ENCODE peak calls at places on chromosomes 5 and 9, in nine cellular contexts. E, J, V, P, A, L, S, X and C are unnamed samples.

GRCh38 chr5:140148508-140148907 is 22.8 kb downstream of the IGIP start:
- DNase-seq in E (no peak), J (no peak), V (no peak), P (no peak), A (peak; percentile 86), L (no peak), S (no peak), X (no peak), C (no peak)

GRCh38 chr9:126070071-126070470 is 256.6 kb upstream of the MVB12B start:
- DNase-seq in E (no peak), J (no peak), V (no peak), P (no peak), A (no peak), L (no peak), S (no peak), X (no peak), C (no peak)

GRCh38 chr5:172141949-172142319 is 46.1 kb downstream of the STK10 start:
- DNase-seq in E (no peak), J (no peak), V (no peak), P (no peak), A (no peak), L (no peak), S (no peak), X (no peak), C (no peak)

GRCh38 chr5:133273661-133274596 is 222.1 kb downstream of the HSPA4 start:
- DNase-seq in E (no peak), J (peak; percentile 6), V (no peak), P (peak; percentile 10), A (no peak), L (no peak), S (no peak), X (no peak), C (no peak)

GRCh38 chr5:133925866-133926488 is 42.4 kb downstream of the C5orf15 start:
- DNase-seq in E (no peak), J (peak; percentile 73), V (no peak), P (no peak), A (no peak), L (no peak), S (no peak), X (no peak), C (no peak)

GRCh38 chr9:123348317-123348992 is 7.5 kb upstream of the CRB2 start:
- DNase-seq in E (no peak), J (no peak), V (no peak), P (no peak), A (no peak), L (no peak), S (no peak), X (no peak), C (no peak)

GRCh38 chr5:4058899-4059298 is 463.3 kb downstream of the IRX1 start:
- DNase-seq in E (no peak), J (no peak), V (no peak), P (no peak), A (peak; percentile 40), L (no peak), S (no peak), X (no peak), C (no peak)

GRCh38 chr5:135251099-135251498 is 147.9 kb downstream of the MACROH2A1 start:
- DNase-seq in E (no peak), J (no peak), V (peak; percentile 29), P (no peak), A (peak; percentile 10), L (peak; percentile 44), S (no peak), X (no peak), C (no peak)

GRCh38 chr9:86034863-86035734 is 64.3 kb downstream of the GOLM1 start:
- DNase-seq in E (no peak), J (peak; percentile 42), V (no peak), P (no peak), A (peak; percentile 68), L (no peak), S (peak; percentile 50), X (peak; percentile 27), C (no peak)

GRCh38 chr9:134570726-134571325 is 70.8 kb upstream of the COL5A1 start:
- DNase-seq in E (no peak), J (no peak), V (peak; percentile 39), P (peak; percentile 2), A (no peak), L (no peak), S (peak; percentile 3), X (no peak), C (no peak)

GRCh38 chr9:129398101-129398795 is 220.2 kb upstream of the IER5L start:
- DNase-seq in E (no peak), J (no peak), V (peak; percentile 54), P (no peak), A (no peak), L (peak; percentile 39), S (no peak), X (no peak), C (no peak)

GRCh38 chr9:95107976-95108375 is 209.5 kb downstream of the FANCC start:
- DNase-seq in E (no peak), J (no peak), V (peak; percentile 31), P (no peak), A (no peak), L (no peak), S (no peak), X (no peak), C (no peak)

GRCh38 chr9:123997665-123998277 is 13.8 kb upstream of the LHX2 start:
- DNase-seq in E (no peak), J (no peak), V (peak; percentile 84), P (peak; percentile 44), A (peak; percentile 54), L (peak; percentile 84), S (peak; percentile 49), X (peak; percentile 62), C (no peak)

GRCh38 chr9:70504814-70505213 is 90.4 kb upstream of the KLF9 start:
- DNase-seq in E (no peak), J (no peak), V (no peak), P (no peak), A (no peak), L (no peak), S (no peak), X (no peak), C (no peak)

DNA sequence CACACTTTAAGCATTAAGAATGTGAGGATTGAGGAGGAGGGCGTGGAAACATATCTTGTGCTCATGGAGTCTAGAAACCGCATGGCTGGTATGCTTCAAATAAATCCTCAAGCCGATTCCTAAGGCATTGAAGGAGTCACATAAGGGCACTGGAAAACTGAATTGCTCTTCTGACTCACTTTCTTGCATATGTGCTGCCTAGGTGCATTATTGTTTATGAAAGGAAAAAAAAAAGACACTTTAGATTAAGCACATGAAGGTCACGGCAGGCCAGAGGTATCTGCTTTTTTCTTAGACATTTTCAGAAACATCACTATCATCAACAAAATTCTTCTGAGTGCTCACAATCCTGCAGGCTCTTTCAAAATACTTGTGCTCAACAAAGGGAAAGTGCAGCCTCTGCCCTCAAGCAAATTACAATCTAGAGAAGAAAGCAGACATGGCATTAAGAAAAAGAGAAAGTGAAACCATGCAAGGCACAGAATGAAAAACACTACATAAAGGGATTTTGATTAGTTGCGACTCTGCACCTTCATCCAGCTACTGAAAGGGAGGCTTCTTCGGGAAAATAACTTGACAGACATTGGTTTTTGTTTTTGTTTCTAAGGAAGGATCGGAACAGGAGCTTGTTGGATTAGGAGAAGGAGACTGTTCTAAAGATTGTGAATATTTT is 2117.6 kb downstream of the MAT2B start:
- DNase-seq in E (no peak), J (no peak), V (no peak), P (no peak), A (no peak), L (no peak), S (no peak), X (peak; percentile 52), C (no peak)
- H3K9me3 ChIP-seq in E (no peaks in the 10 kb centered on the region), J (no peaks in the 10 kb centered on the region), V (no peaks in the 10 kb centered on the region), P (no peaks in the 10 kb centered on the region), A (no peaks in the 10 kb centered on the region), L (no peaks in the 10 kb centered on the region), S (no peaks in the 10 kb centered on the region), X (no peaks in the 10 kb centered on the region), C (no peaks in the 10 kb centered on the region)

DNA sequence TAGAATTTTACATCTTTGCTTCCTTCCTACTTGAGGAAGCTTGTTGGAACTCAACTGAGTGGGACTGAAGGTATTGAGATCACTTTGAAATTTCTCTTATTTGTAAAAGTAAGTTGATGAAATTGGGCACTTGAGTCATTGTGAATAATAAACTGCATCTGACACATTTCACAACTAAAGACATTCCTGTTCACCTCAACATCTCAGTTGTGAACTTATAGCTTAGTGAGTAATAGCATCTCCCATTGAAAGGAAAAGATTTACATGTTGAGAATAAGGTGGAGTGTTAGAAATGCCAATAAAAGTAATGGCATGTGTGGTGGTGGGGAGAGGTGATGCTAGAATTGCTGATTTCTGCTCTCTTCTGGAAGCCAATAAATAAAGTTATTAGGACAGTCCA is 145.0 kb downstream of the SLC24A2 start:
- DNase-seq in E (no peak), J (no peak), V (no peak), P (no peak), A (no peak), L (no peak), S (no peak), X (no peak), C (no peak)
- H3K27ac ChIP-seq in E (no peak overlapping the region), J (no peak overlapping the region), V (no peak overlapping the region), P (no peak overlapping the region), A (no peak overlapping the region), L (no peak overlapping the region), S (no peak overlapping the region), X (no peak overlapping the region), C (no peak overlapping the region)

GRCh38 chr5:115831163-115831768 is 10.1 kb downstream of the ATG12 start:
- DNase-seq in E (peak; percentile 31), J (peak; percentile 66), V (no peak), P (peak; percentile 17), A (no peak), L (no peak), S (no peak), X (peak; percentile 15), C (no peak)
- TF ChIP-seq CTCF in E (peak; percentile 70), J (peak; percentile 87), V (peak; percentile 75), P (peak; percentile 71), A (peak; percentile 88), L (peak; percentile 40), S (peak; percentile 66), X (peak; percentile 78), C (peak; percentile 80)

GRCh38 chr5:178991190-178992145 is 3.7 kb downstream of the GRM6 start:
- DNase-seq in E (no peak), J (no peak), V (no peak), P (no peak), A (no peak), L (peak; percentile 51), S (no peak), X (no peak), C (no peak)
- H3K9me3 ChIP-seq in E (no peaks in the 10 kb centered on the region), J (no peaks in the 10 kb centered on the region), V (no peaks in the 10 kb centered on the region), P (peaks cover 6% of the 10 kb centered on the region), A (peaks cover 28% of the 10 kb centered on the region), L (peaks cover 3% of the 10 kb centered on the region), S (no peaks in the 10 kb centered on the region), X (no peaks in the 10 kb centered on the region), C (peaks cover 8% of the 10 kb centered on the region)

GRCh38 chr9:37083654-37084053 is 36.7 kb upstream of the ZCCHC7 start:
- DNase-seq in E (no peak), J (no peak), V (no peak), P (no peak), A (no peak), L (no peak), S (no peak), X (no peak), C (no peak)
- H3K27ac ChIP-seq in E (no peak overlapping the region), J (no peak overlapping the region), V (no peak overlapping the region), P (no peak overlapping the region), A (no peak overlapping the region), L (no peak overlapping the region), S (no peak overlapping the region), X (no peak overlapping the region), C (no peak overlapping the region)